ENCODE peak calls at places on chromosomes 16 and 17, in four cellular contexts. C, T, I and D are unnamed samples.

GRCh38 chr16:1435921-1436697 is 5.2 kb downstream of the PERCC1 start:
- DNase-seq in C (no peak), T (no peak), I (no peak), D (peak)

GRCh38 chr17:80921159-80921558 is 70.5 kb upstream of the CHMP6 start:
- DNase-seq in C (no peak), T (peak), I (no peak), D (no peak)

GRCh38 chr17:44872131-44872768 is 24.6 kb downstream of the HIGD1B start:
- DNase-seq in C (no peak), T (peak), I (no peak), D (no peak)

GRCh38 chr16:4339909-4340308 is 11.2 kb downstream of the PAM16 start:
- DNase-seq in C (no peak), T (no peak), I (no peak), D (no peak)

GRCh38 chr16:82092711-82093110 is 57.7 kb downstream of the HSD17B2 start:
- DNase-seq in C (peak), T (no peak), I (no peak), D (no peak)

GRCh38 chr16:69930117-69930776 is 20.9 kb upstream of the CLEC18A start:
- DNase-seq in C (peak), T (peak), I (peak), D (peak)

GRCh38 chr17:38341035-38341721 is 2.6 kb downstream of the GPR179 start:
- DNase-seq in C (peak), T (peak), I (no peak), D (no peak)

GRCh38 chr17:39618252-39618913 is 8.4 kb upstream of the PPP1R1B start:
- DNase-seq in C (peak), T (no peak), I (no peak), D (no peak)

GRCh38 chr16:30551781-30552180 is 6.4 kb downstream of the ZNF764 start:
- DNase-seq in C (no peak), T (no peak), I (no peak), D (no peak)

GRCh38 chr16:85983606-85984005 is 84.6 kb downstream of the IRF8 start:
- DNase-seq in C (no peak), T (peak), I (no peak), D (no peak)

GRCh38 chr17:49029841-49030240 is 32.7 kb downstream of the IGF2BP1 start:
- DNase-seq in C (peak), T (no peak), I (no peak), D (no peak)

GRCh38 chr16:29007865-29008593 is 23.2 kb downstream of the LAT start:
- DNase-seq in C (peak), T (no peak), I (peak), D (no peak)

GRCh38 chr16:31704138-31704537 is 169.5 kb upstream of the ZNF267 start:
- DNase-seq in C (no peak), T (no peak), I (no peak), D (no peak)

GRCh38 chr17:28812980-28813377 is 29.6 kb downstream of the FAM222B start:
- DNase-seq in C (no peak), T (no peak), I (no peak), D (no peak)

GRCh38 chr16:55568151-55568693 is 1.7 kb downstream of the CAPNS2 start:
- DNase-seq in C (no peak), T (no peak), I (no peak), D (peak)

GRCh38 chr17:34259151-34259550 is 4.1 kb downstream of the CCL2 start:
- DNase-seq in C (peak), T (no peak), I (no peak), D (no peak)

GRCh38 chr17:50864747-50865059 is 1.5 kb downstream of the TOB1 start:
- DNase-seq in C (no peak), T (no peak), I (no peak), D (no peak)

GRCh38 chr17:61487668-61488595 is 35.7 kb downstream of the TBX4 start:
- DNase-seq in C (no peak), T (peak), I (no peak), D (no peak)

GRCh38 chr16:59210955-59211541 is 476.9 kb upstream of the GOT2 start:
- DNase-seq in C (peak), T (no peak), I (no peak), D (no peak)

GRCh38 chr16:65024649-65025243 is 97.1 kb downstream of the CDH11 start:
- DNase-seq in C (peak), T (no peak), I (no peak), D (no peak)

GRCh38 chr17:8464941-8465340 is 29.3 kb downstream of the NDEL1 start:
- DNase-seq in C (no peak), T (no peak), I (no peak), D (no peak)

GRCh38 chr16:57535680-57536305 is 578 bp downstream of the CCDC102A start:
- DNase-seq in C (peak), T (peak), I (peak), D (peak)